ENCODE peak calls at places on chromosomes 1 and 21, in seven cellular contexts. One of them, this sample, is unnamed.
A peak's percentile ranks its signal among the peaks of the same experiment; 100 is the strongest.

GRCh38 chr1:25018110-25018470 is 88.0 kb upstream of the RUNX3 start:
- DNase-seq in hepatocyte: no peak
- DNase-seq in brain microvascular endothelial cell: no peak
- DNase-seq in astrocyte: no peak
- DNase-seq in neuronal stem cell: no peak
- DNase-seq in SJCRH30: no peak
- DNase-seq in naive thymus-derived CD4-positive, alpha-beta T cell: no peak
- DNase-seq in this sample: no peak

GRCh38 chr1:206836111-206836510 is 29.3 kb upstream of the IL20 start:
- DNase-seq in brain microvascular endothelial cell: no peak
- DNase-seq in astrocyte: no peak
- DNase-seq in naive thymus-derived CD4-positive, alpha-beta T cell: no peak
- DNase-seq in hepatocyte: no peak
- DNase-seq in neuronal stem cell: no peak
- DNase-seq in SJCRH30: no peak
- DNase-seq in this sample: no peak

GRCh38 chr1:91851130-91852010 is 34.6 kb downstream of the TGFBR3 start:
- DNase-seq in naive thymus-derived CD4-positive, alpha-beta T cell: no peak
- DNase-seq in astrocyte: peak; percentile 68
- DNase-seq in brain microvascular endothelial cell: peak; percentile 51
- DNase-seq in neuronal stem cell: no peak
- DNase-seq in hepatocyte: peak; percentile 79
- DNase-seq in SJCRH30: peak; percentile 78
- DNase-seq in this sample: no peak

GRCh38 chr1:232529747-232530146 is 100.2 kb downstream of the SIPA1L2 start:
- DNase-seq in brain microvascular endothelial cell: no peak
- DNase-seq in hepatocyte: peak; percentile 42
- DNase-seq in astrocyte: peak; percentile 46
- DNase-seq in neuronal stem cell: no peak
- DNase-seq in SJCRH30: no peak
- DNase-seq in naive thymus-derived CD4-positive, alpha-beta T cell: no peak
- DNase-seq in this sample: no peak

GRCh38 chr1:155485945-155486344 is 76.7 kb downstream of the ASH1L start:
- DNase-seq in naive thymus-derived CD4-positive, alpha-beta T cell: no peak
- DNase-seq in hepatocyte: no peak
- DNase-seq in SJCRH30: no peak
- DNase-seq in astrocyte: no peak
- DNase-seq in neuronal stem cell: no peak
- DNase-seq in brain microvascular endothelial cell: no peak
- DNase-seq in this sample: no peak

GRCh38 chr1:237664327-237664726 is 226.4 kb downstream of the ZP4 start:
- DNase-seq in brain microvascular endothelial cell: no peak
- DNase-seq in naive thymus-derived CD4-positive, alpha-beta T cell: no peak
- DNase-seq in neuronal stem cell: no peak
- DNase-seq in SJCRH30: no peak
- DNase-seq in hepatocyte: no peak
- DNase-seq in astrocyte: no peak
- DNase-seq in this sample: no peak

GRCh38 chr1:221268295-221268694 is 389.1 kb downstream of the HLX start:
- DNase-seq in SJCRH30: peak; percentile 33
- DNase-seq in hepatocyte: no peak
- DNase-seq in brain microvascular endothelial cell: peak; percentile 18
- DNase-seq in neuronal stem cell: no peak
- DNase-seq in naive thymus-derived CD4-positive, alpha-beta T cell: no peak
- DNase-seq in astrocyte: peak; percentile 90
- DNase-seq in this sample: no peak

GRCh38 chr1:110235839-110236682 is 25.9 kb downstream of the KCNC4 start:
- DNase-seq in brain microvascular endothelial cell: peak; percentile 45
- DNase-seq in SJCRH30: no peak
- DNase-seq in astrocyte: peak; percentile 84
- DNase-seq in neuronal stem cell: no peak
- DNase-seq in hepatocyte: peak; percentile 38
- DNase-seq in naive thymus-derived CD4-positive, alpha-beta T cell: no peak
- DNase-seq in this sample: no peak

GRCh38 chr1:50531027-50531426 is 107.8 kb upstream of the DMRTA2 start:
- DNase-seq in brain microvascular endothelial cell: no peak
- DNase-seq in naive thymus-derived CD4-positive, alpha-beta T cell: no peak
- DNase-seq in SJCRH30: no peak
- DNase-seq in neuronal stem cell: no peak
- DNase-seq in hepatocyte: no peak
- DNase-seq in astrocyte: no peak
- DNase-seq in this sample: no peak

GRCh38 chr1:109923131-109923945 is 12.7 kb downstream of the CSF1 start:
- DNase-seq in brain microvascular endothelial cell: no peak
- DNase-seq in naive thymus-derived CD4-positive, alpha-beta T cell: no peak
- DNase-seq in neuronal stem cell: peak; percentile 27
- DNase-seq in hepatocyte: no peak
- DNase-seq in SJCRH30: peak; percentile 57
- DNase-seq in astrocyte: no peak
- DNase-seq in this sample: peak; percentile 30

GRCh38 chr21:46099476-46099875 is 1.6 kb downstream of the COL6A2 start:
- DNase-seq in hepatocyte: peak; percentile 55
- DNase-seq in naive thymus-derived CD4-positive, alpha-beta T cell: no peak
- DNase-seq in brain microvascular endothelial cell: no peak
- DNase-seq in astrocyte: no peak
- DNase-seq in neuronal stem cell: no peak
- DNase-seq in SJCRH30: no peak
- DNase-seq in this sample: peak; percentile 13

GRCh38 chr1:39852876-39853275 is 30.4 kb downstream of the TRIT1 start:
- DNase-seq in hepatocyte: no peak
- DNase-seq in SJCRH30: no peak
- DNase-seq in naive thymus-derived CD4-positive, alpha-beta T cell: no peak
- DNase-seq in astrocyte: no peak
- DNase-seq in neuronal stem cell: no peak
- DNase-seq in brain microvascular endothelial cell: no peak
- DNase-seq in this sample: no peak

GRCh38 chr1:31479801-31480200 is 66.8 kb downstream of the SERINC2 start:
- DNase-seq in astrocyte: peak; percentile 48
- DNase-seq in hepatocyte: no peak
- DNase-seq in SJCRH30: no peak
- DNase-seq in neuronal stem cell: no peak
- DNase-seq in naive thymus-derived CD4-positive, alpha-beta T cell: no peak
- DNase-seq in brain microvascular endothelial cell: no peak
- DNase-seq in this sample: no peak

GRCh38 chr21:16792155-16792554 is 720.7 kb upstream of the CXADR start:
- DNase-seq in hepatocyte: no peak
- DNase-seq in naive thymus-derived CD4-positive, alpha-beta T cell: no peak
- DNase-seq in neuronal stem cell: no peak
- DNase-seq in SJCRH30: no peak
- DNase-seq in brain microvascular endothelial cell: no peak
- DNase-seq in astrocyte: no peak
- DNase-seq in this sample: no peak

GRCh38 chr1:67534627-67535065 is 104.4 kb upstream of the SERBP1 start:
- DNase-seq in brain microvascular endothelial cell: peak; percentile 69
- DNase-seq in astrocyte: peak; percentile 56
- DNase-seq in naive thymus-derived CD4-positive, alpha-beta T cell: no peak
- DNase-seq in SJCRH30: peak; percentile 92
- DNase-seq in neuronal stem cell: no peak
- DNase-seq in hepatocyte: peak; percentile 76
- DNase-seq in this sample: no peak

GRCh38 chr1:187264995-187265602 is 436.4 kb downstream of the PLA2G4A start:
- DNase-seq in neuronal stem cell: peak; percentile 44
- DNase-seq in hepatocyte: peak; percentile 77
- DNase-seq in astrocyte: peak; percentile 58
- DNase-seq in brain microvascular endothelial cell: peak; percentile 39
- DNase-seq in SJCRH30: peak; percentile 52
- DNase-seq in naive thymus-derived CD4-positive, alpha-beta T cell: no peak
- DNase-seq in this sample: peak; percentile 38

GRCh38 chr1:18299441-18300338 is 181.0 kb upstream of the KLHDC7A start:
- DNase-seq in naive thymus-derived CD4-positive, alpha-beta T cell: no peak
- DNase-seq in SJCRH30: peak; percentile 56
- DNase-seq in neuronal stem cell: peak; percentile 21
- DNase-seq in astrocyte: no peak
- DNase-seq in hepatocyte: peak; percentile 40
- DNase-seq in brain microvascular endothelial cell: no peak
- DNase-seq in this sample: peak; percentile 52

GRCh38 chr21:41948404-41948895 is 5.4 kb downstream of the C2CD2 start:
- DNase-seq in SJCRH30: no peak
- DNase-seq in brain microvascular endothelial cell: no peak
- DNase-seq in naive thymus-derived CD4-positive, alpha-beta T cell: no peak
- DNase-seq in hepatocyte: no peak
- DNase-seq in neuronal stem cell: no peak
- DNase-seq in astrocyte: no peak
- DNase-seq in this sample: peak; percentile 4

GRCh38 chr1:110554871-110555801 is 36.2 kb upstream of the KCNA10 start:
- DNase-seq in SJCRH30: no peak
- DNase-seq in naive thymus-derived CD4-positive, alpha-beta T cell: peak; percentile 20
- DNase-seq in brain microvascular endothelial cell: no peak
- DNase-seq in astrocyte: no peak
- DNase-seq in hepatocyte: peak; percentile 63
- DNase-seq in neuronal stem cell: peak; percentile 56
- DNase-seq in this sample: peak; percentile 73

GRCh38 chr1:55337801-55338447 is 122.8 kb upstream of the USP24 start:
- DNase-seq in hepatocyte: peak; percentile 53
- DNase-seq in neuronal stem cell: peak; percentile 18
- DNase-seq in brain microvascular endothelial cell: peak; percentile 75
- DNase-seq in naive thymus-derived CD4-positive, alpha-beta T cell: no peak
- DNase-seq in astrocyte: peak; percentile 45
- DNase-seq in SJCRH30: peak; percentile 75
- DNase-seq in this sample: peak; percentile 55

GRCh38 chr1:70685300-70686286 is 274.5 kb downstream of the CTH start:
- DNase-seq in brain microvascular endothelial cell: peak; percentile 39
- DNase-seq in SJCRH30: peak; percentile 74
- DNase-seq in naive thymus-derived CD4-positive, alpha-beta T cell: peak; percentile 13
- DNase-seq in hepatocyte: peak; percentile 78
- DNase-seq in neuronal stem cell: peak; percentile 49
- DNase-seq in astrocyte: peak; percentile 1
- DNase-seq in this sample: peak; percentile 60

GRCh38 chr1:174040387-174040786 is 18.2 kb upstream of the RC3H1 start:
- DNase-seq in neuronal stem cell: no peak
- DNase-seq in astrocyte: peak; percentile 82
- DNase-seq in SJCRH30: peak; percentile 82
- DNase-seq in naive thymus-derived CD4-positive, alpha-beta T cell: no peak
- DNase-seq in brain microvascular endothelial cell: peak; percentile 89
- DNase-seq in hepatocyte: peak; percentile 12
- DNase-seq in this sample: no peak

GRCh38 chr1:114462341-114462740 is 48.7 kb downstream of the TRIM33 start:
- DNase-seq in naive thymus-derived CD4-positive, alpha-beta T cell: no peak
- DNase-seq in SJCRH30: no peak
- DNase-seq in brain microvascular endothelial cell: no peak
- DNase-seq in hepatocyte: no peak
- DNase-seq in astrocyte: no peak
- DNase-seq in neuronal stem cell: no peak
- DNase-seq in this sample: no peak

GRCh38 chr1:244840219-244840794 is 4.8 kb downstream of the COX20 start:
- DNase-seq in hepatocyte: no peak
- DNase-seq in astrocyte: no peak
- DNase-seq in SJCRH30: no peak
- DNase-seq in neuronal stem cell: no peak
- DNase-seq in naive thymus-derived CD4-positive, alpha-beta T cell: no peak
- DNase-seq in brain microvascular endothelial cell: no peak
- DNase-seq in this sample: no peak
- H3K36me3 ChIP-seq in hepatocyte: no peaks in the 10 kb centered on the region
- H3K36me3 ChIP-seq in astrocyte: peaks cover 40% of the 10 kb centered on the region
- H3K36me3 ChIP-seq in SJCRH30: peaks cover 65% of the 10 kb centered on the region
- H3K36me3 ChIP-seq in neuronal stem cell: peaks cover 88% of the 10 kb centered on the region
- H3K36me3 ChIP-seq in naive thymus-derived CD4-positive, alpha-beta T cell: peaks cover 32% of the 10 kb centered on the region
- H3K36me3 ChIP-seq in brain microvascular endothelial cell: peaks cover 33% of the 10 kb centered on the region
- H3K36me3 ChIP-seq in this sample: peaks cover 66% of the 10 kb centered on the region

DNA sequence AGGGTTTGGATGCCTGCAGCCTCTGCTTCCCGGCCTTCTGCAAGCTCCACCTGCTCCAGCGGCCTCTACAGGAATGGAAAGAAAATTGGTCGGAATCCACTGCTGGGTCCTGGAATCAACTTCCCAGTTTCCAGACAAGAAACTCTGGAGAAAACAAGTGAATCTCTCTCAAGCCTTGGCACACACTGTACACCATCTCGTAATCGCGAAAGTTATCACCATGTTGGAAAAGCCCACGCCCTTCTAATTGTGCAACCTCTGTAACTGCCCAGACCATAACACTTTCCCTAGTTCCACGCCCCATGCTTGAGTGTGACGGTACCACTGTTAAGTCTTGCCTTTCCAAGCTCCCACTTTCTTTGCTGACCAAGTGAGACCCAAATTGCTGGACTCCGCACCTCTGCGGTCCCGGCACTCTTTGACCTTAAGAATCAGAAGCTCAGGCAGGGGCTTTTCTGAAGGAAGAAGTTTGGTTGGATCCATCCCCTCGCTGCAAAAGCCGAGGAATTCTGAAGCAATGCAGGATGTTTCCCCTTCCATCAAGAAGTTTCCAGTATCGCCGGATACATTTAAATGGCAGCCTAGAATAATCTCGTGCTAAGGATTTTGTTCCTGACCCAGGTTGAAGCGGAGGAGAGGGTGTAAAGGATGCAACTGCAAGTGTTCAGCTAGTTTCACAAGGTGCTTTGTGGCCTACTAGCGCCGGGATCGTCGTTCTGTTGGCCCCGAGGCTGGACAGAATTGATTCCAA is 6.2 kb downstream of the NR5A2 start:
- DNase-seq in astrocyte: no peak
- DNase-seq in SJCRH30: no peak
- DNase-seq in hepatocyte: peak; percentile 38
- DNase-seq in neuronal stem cell: peak; percentile 20
- DNase-seq in brain microvascular endothelial cell: no peak
- DNase-seq in naive thymus-derived CD4-positive, alpha-beta T cell: no peak
- DNase-seq in this sample: no peak
- H3K4me3 ChIP-seq in astrocyte: no peak overlapping the region
- H3K4me3 ChIP-seq in SJCRH30: no peak overlapping the region
- H3K4me3 ChIP-seq in hepatocyte: no peak overlapping the region
- H3K4me3 ChIP-seq in neuronal stem cell: no peak overlapping the region
- H3K4me3 ChIP-seq in brain microvascular endothelial cell: no peak overlapping the region
- H3K4me3 ChIP-seq in naive thymus-derived CD4-positive, alpha-beta T cell: no peak overlapping the region
- H3K4me3 ChIP-seq in this sample: no peak overlapping the region

DNA sequence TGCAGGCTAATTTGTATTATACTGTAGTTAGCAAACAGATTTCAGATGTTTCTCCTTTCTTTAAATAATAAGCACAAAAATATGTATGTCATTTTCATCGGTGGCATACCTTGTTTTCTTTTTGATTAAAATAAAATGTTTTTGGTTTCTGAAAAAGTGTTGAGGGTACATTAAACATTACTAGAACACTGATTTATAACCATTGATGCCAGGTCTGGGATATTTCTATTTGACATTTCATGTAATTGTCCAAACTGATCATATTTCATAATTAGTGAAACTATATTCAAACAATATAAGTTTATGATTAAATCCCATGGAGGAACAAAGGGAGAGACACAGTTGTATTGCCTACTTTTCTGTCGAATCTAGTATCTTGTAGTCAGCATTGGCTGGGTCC is 99.7 kb upstream of the ADGRL2 start:
- DNase-seq in astrocyte: no peak
- DNase-seq in brain microvascular endothelial cell: no peak
- DNase-seq in naive thymus-derived CD4-positive, alpha-beta T cell: no peak
- DNase-seq in hepatocyte: no peak
- DNase-seq in neuronal stem cell: no peak
- DNase-seq in SJCRH30: no peak
- DNase-seq in this sample: no peak
- H3K27ac ChIP-seq in astrocyte: no peak overlapping the region
- H3K27ac ChIP-seq in brain microvascular endothelial cell: no peak overlapping the region
- H3K27ac ChIP-seq in naive thymus-derived CD4-positive, alpha-beta T cell: no peak overlapping the region
- H3K27ac ChIP-seq in hepatocyte: no peak overlapping the region
- H3K27ac ChIP-seq in neuronal stem cell: no peak overlapping the region
- H3K27ac ChIP-seq in SJCRH30: no peak overlapping the region
- H3K27ac ChIP-seq in this sample: no peak overlapping the region

DNA sequence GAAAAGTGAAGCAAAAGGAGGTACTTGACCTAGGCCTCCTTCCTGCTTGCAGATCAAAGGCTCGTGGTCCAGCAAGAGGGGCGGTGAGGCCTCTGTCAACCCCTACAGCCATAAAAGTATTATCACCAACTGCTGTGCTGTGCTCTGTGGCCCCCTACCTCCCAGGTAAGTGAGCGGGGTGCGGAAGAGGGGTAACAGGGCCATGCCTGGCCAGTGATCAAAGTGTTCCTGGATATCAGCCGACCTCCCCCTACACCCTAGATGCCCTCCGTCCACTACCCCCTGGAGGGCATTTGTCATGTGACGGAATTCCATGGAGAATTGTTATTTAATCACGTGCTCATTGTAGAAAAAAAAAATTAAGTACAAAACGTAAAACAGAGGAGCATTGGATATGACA is 10.2 kb upstream of the SFN start:
- DNase-seq in brain microvascular endothelial cell: no peak
- DNase-seq in SJCRH30: no peak
- DNase-seq in naive thymus-derived CD4-positive, alpha-beta T cell: no peak
- DNase-seq in neuronal stem cell: no peak
- DNase-seq in hepatocyte: no peak
- DNase-seq in astrocyte: no peak
- DNase-seq in this sample: no peak
- H3K36me3 ChIP-seq in brain microvascular endothelial cell: peaks cover 43% of the 10 kb centered on the region
- H3K36me3 ChIP-seq in SJCRH30: peaks cover 45% of the 10 kb centered on the region
- H3K36me3 ChIP-seq in naive thymus-derived CD4-positive, alpha-beta T cell: peaks cover 17% of the 10 kb centered on the region
- H3K36me3 ChIP-seq in neuronal stem cell: peaks cover 87% of the 10 kb centered on the region
- H3K36me3 ChIP-seq in hepatocyte: no peaks in the 10 kb centered on the region
- H3K36me3 ChIP-seq in astrocyte: peaks cover 24% of the 10 kb centered on the region
- H3K36me3 ChIP-seq in this sample: peaks cover 57% of the 10 kb centered on the region

This sample was measured in WERI-Rb-1.